ENCODE peak calls at places on chromosomes 5 and 9, in eight cellular contexts. Z, X, R, F, N, G, L and D are unnamed samples.

GRCh38 chr9:108671794-108672193 is 184.0 kb downstream of the ACTL7B start:
- DNase-seq in N (no peak), F (no peak), G (no peak), Z (no peak), L (no peak), X (no peak), R (peak; percentile 59), D (peak; percentile 38)

GRCh38 chr9:33697171-33697570 is 98.2 kb upstream of the PRSS3 start:
- DNase-seq in N (no peak), R (no peak), Z (no peak), G (no peak), L (no peak), F (no peak), X (no peak), D (no peak)

GRCh38 chr9:70263421-70263820 is 4.6 kb downstream of the SMC5 start:
- DNase-seq in N (no peak), F (no peak), R (peak; percentile 19), L (no peak), Z (no peak), G (no peak), X (no peak), D (no peak)

GRCh38 chr5:151058891-151059611 is 21.8 kb downstream of the TNIP1 start:
- DNase-seq in F (no peak), X (peak; percentile 91), R (no peak), N (no peak), L (no peak), Z (no peak), G (no peak), D (no peak)

GRCh38 chr5:178367351-178368120 is 134.9 kb upstream of the PHYKPL start:
- DNase-seq in Z (no peak), G (no peak), F (no peak), N (no peak), L (no peak), X (peak; percentile 73), R (no peak), D (no peak)

GRCh38 chr5:73031839-73032238 is 76.0 kb downstream of the FCHO2 start:
- DNase-seq in X (peak; percentile 82), F (peak; percentile 84), L (no peak), Z (no peak), R (peak; percentile 89), G (no peak), N (no peak), D (no peak)

GRCh38 chr5:78647838-78648358 is 674 bp downstream of the LHFPL2 start:
- DNase-seq in Z (no peak), N (no peak), L (peak; percentile 67), X (peak; percentile 94), F (peak; percentile 51), G (no peak), R (peak; percentile 41), D (peak; percentile 79)

GRCh38 chr9:125525846-125526619 is 181.0 kb downstream of the MAPKAP1 start:
- DNase-seq in L (no peak), R (peak; percentile 77), N (no peak), Z (no peak), F (no peak), X (no peak), G (no peak), D (no peak)

GRCh38 chr9:117434568-117434967 is 19.7 kb upstream of the ASTN2 start:
- DNase-seq in F (no peak), Z (no peak), G (no peak), N (no peak), X (no peak), R (no peak), L (no peak), D (no peak)

GRCh38 chr5:169161022-169161680 is 139.8 kb downstream of the SLIT3 start:
- DNase-seq in N (no peak), G (no peak), L (peak; percentile 59), F (no peak), Z (no peak), R (peak; percentile 91), X (peak; percentile 80), D (peak; percentile 93)

GRCh38 chr5:134527156-134527960 is 1.9 kb downstream of the JADE2 start:
- DNase-seq in R (peak; percentile 90), F (peak; percentile 79), N (peak; percentile 72), L (peak; percentile 85), G (no peak), Z (peak; percentile 57), X (peak; percentile 96), D (peak; percentile 95)

GRCh38 chr5:143887901-143888648 is 76.1 kb downstream of the HMHB1 start:
- DNase-seq in Z (no peak), R (peak; percentile 74), N (no peak), F (peak; percentile 43), X (no peak), L (no peak), G (no peak), D (no peak)

GRCh38 chr9:114289106-114289505 is 33.8 kb upstream of the ORM1 start:
- DNase-seq in X (peak; percentile 55), L (no peak), R (no peak), F (no peak), Z (no peak), N (no peak), G (no peak), D (peak; percentile 67)

GRCh38 chr9:21317956-21318923 is 13.1 kb upstream of the IFNA5 start:
- DNase-seq in Z (no peak), F (peak; percentile 25), R (peak; percentile 35), L (no peak), G (no peak), X (peak; percentile 71), N (peak; percentile 9), D (no peak)

GRCh38 chr9:91043041-91043740 is 241.6 kb downstream of the SYK start:
- DNase-seq in L (no peak), R (no peak), N (no peak), G (no peak), F (no peak), X (no peak), Z (no peak), D (peak; percentile 62)

GRCh38 chr5:115329475-115329874 is 33.0 kb upstream of the CCDC112 start:
- DNase-seq in F (no peak), G (no peak), X (peak; percentile 83), R (no peak), L (no peak), Z (no peak), N (no peak), D (no peak)